ENCODE peak calls at places on chromosomes 7 and 10, in six cellular contexts. P is mammary epithelial cell; D is sigmoid colon; Z is CD8-positive, alpha-beta T cell; W is brain microvascular endothelial cell; O is psoas muscle. U is an unnamed sample. For H3K36me3, the result is how much of the 10 kb centered on the place peaks cover.

GRCh38 chr10:89100680-89101079 is 106.4 kb downstream of the CH25H start:
- DNase-seq in P (no peak), D (no peak), Z (no peak), W (peak), O (no peak), U (no peak)

GRCh38 chr10:17386616-17387075 is 67.7 kb downstream of the ST8SIA6 start:
- DNase-seq in P (no peak), D (no peak), Z (no peak), W (no peak), O (no peak), U (no peak)

GRCh38 chr10:11148131-11148530 is 130.5 kb downstream of the CELF2 start:
- DNase-seq in P (no peak), D (no peak), Z (no peak), W (no peak), O (no peak), U (no peak)

GRCh38 chr10:77844713-77845454 is 81.7 kb downstream of the DLG5 start:
- DNase-seq in P (peak), D (no peak), Z (no peak), W (peak), O (no peak), U (no peak)

GRCh38 chr7:4931932-4932331 is 27.1 kb downstream of the MMD2 start:
- DNase-seq in P (peak), D (peak), Z (no peak), W (no peak), O (no peak), U (no peak)

GRCh38 chr10:484441-484924 is 205.0 kb downstream of the DIP2C start:
- DNase-seq in P (no peak), D (no peak), Z (no peak), W (peak), O (peak), U (no peak)

GRCh38 chr7:88668591-88668990 is 90.9 kb upstream of the ZNF804B start:
- DNase-seq in P (no peak), D (no peak), Z (no peak), W (no peak), O (no peak), U (no peak)

GRCh38 chr7:14287398-14287797 is 297.9 kb upstream of the ETV1 start:
- DNase-seq in P (no peak), D (no peak), Z (no peak), W (no peak), O (no peak), U (no peak)

GRCh38 chr7:105654994-105655900 is 74.0 kb upstream of the EFCAB10 start:
- DNase-seq in P (peak), D (peak), Z (no peak), W (no peak), O (no peak), U (peak)

GRCh38 chr7:46791180-46791579 is 790.7 kb downstream of the TNS3 start:
- DNase-seq in P (no peak), D (no peak), Z (no peak), W (no peak), O (no peak), U (no peak)

GRCh38 chr7:70947181-70947580 is 184.8 kb upstream of the GALNT17 start:
- DNase-seq in P (no peak), D (no peak), Z (no peak), W (no peak), O (no peak), U (no peak)

GRCh38 chr10:8054498-8055407 is at the start of gene GATA3:
- DNase-seq in P (peak), D (no peak), Z (peak), W (no peak), O (peak), U (no peak)

GRCh38 chr10:46547881-46548780 is 8.3 kb downstream of the GPRIN2 start:
- DNase-seq in P (no peak), D (peak), Z (no peak), W (no peak), O (peak), U (peak)

GRCh38 chr7:81211617-81212016 is 292.8 kb upstream of the SEMA3C start:
- DNase-seq in P (no peak), D (no peak), Z (no peak), W (peak), O (no peak), U (no peak)

GRCh38 chr7:45699726-45700390 is 125.7 kb downstream of the ADCY1 start:
- DNase-seq in P (no peak), D (no peak), Z (peak), W (no peak), O (no peak), U (no peak)

GRCh38 chr10:30529373-30529998 is 95.5 kb downstream of the MAP3K8 start:
- DNase-seq in P (no peak), D (peak), Z (peak), W (no peak), O (peak), U (peak)

GRCh38 chr10:43131256-43131655 is 7.0 kb upstream of the CSGALNACT2 start:
- DNase-seq in P (no peak), D (no peak), Z (no peak), W (no peak), O (no peak), U (no peak)

GRCh38 chr7:70696139-70696782 is 435.7 kb upstream of the GALNT17 start:
- DNase-seq in P (peak), D (no peak), Z (no peak), W (peak), O (no peak), U (no peak)

GRCh38 chr7:44757311-44757710 is 8.7 kb downstream of the ZMIZ2 start:
- DNase-seq in P (no peak), D (no peak), Z (no peak), W (no peak), O (peak), U (no peak)

GRCh38 chr10:26950934-26951333 is 90.2 kb upstream of the ABI1 start:
- DNase-seq in P (no peak), D (no peak), Z (no peak), W (no peak), O (no peak), U (no peak)

GRCh38 chr10:124064158-124064603 is 29.2 kb downstream of the CHST15 start:
- DNase-seq in P (no peak), D (no peak), Z (no peak), W (no peak), O (no peak), U (no peak)

GRCh38 chr7:47580175-47580701 is 1.7 kb downstream of the TNS3 start:
- DNase-seq in P (no peak), D (no peak), Z (no peak), W (no peak), O (no peak), U (no peak)

GRCh38 chr10:57472823-57473619 is 794.7 kb downstream of the IPMK start:
- DNase-seq in P (no peak), D (no peak), Z (no peak), W (no peak), O (no peak), U (no peak)

GRCh38 chr10:63553473-63553872 is 32.3 kb downstream of the REEP3 start:
- DNase-seq in P (no peak), D (no peak), Z (no peak), W (peak), O (no peak), U (no peak)

GRCh38 chr7:39349452-39350123 is 216.6 kb upstream of the YAE1 start:
- DNase-seq in P (no peak), D (no peak), Z (no peak), W (no peak), O (no peak), U (no peak)

GRCh38 chr7:39356531-39356930 is 209.7 kb upstream of the YAE1 start:
- DNase-seq in P (no peak), D (no peak), Z (no peak), W (no peak), O (no peak), U (no peak)

GRCh38 chr7:39355664-39356063 is 210.5 kb upstream of the YAE1 start:
- DNase-seq in P (no peak), D (no peak), Z (no peak), W (no peak), O (no peak), U (no peak)

GRCh38 chr7:39357648-39358047 is 208.6 kb upstream of the YAE1 start:
- DNase-seq in P (no peak), D (no peak), Z (no peak), W (no peak), O (no peak), U (no peak)

DNA sequence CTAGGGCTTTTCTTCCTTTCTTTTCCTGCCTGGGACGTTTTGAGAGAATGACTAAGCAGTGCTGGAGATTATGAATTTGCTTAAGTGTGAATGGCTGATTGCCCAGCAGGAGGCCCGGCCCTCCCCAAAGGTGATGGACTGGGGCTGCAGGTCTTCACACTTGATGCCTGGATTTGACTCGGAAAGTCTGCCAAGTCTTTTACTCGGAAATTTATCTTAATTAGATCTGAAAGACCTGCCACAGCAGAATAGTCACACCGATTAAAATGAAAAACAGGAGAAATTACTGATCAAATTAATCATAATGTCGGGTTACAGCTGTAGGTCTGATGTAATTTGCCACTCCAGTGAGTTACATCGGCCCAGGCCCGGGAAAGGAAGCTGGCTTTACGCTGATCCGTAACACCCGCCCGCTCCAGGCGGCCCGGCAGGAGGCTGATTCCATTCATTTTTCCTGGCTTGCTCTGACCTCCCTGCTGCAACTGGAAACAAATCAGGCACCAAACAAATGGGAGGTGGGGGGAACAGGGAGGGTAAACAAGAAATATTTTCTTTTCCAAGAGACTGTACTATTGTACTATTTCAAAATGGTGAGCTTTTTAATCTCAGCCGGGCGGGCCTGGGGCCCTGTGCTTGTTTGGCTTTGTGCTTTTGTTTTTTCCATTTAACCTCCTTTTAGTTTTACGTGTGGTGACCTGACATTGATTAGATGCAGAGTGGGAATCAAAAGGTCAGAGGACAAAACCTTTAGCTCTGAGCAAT is 212.4 kb upstream of the YAE1 start:
- DNase-seq in P (no peak), D (peak), Z (no peak), W (peak), O (no peak), U (peak)
- TF ChIP-seq CTCF in P (no peak), D (no peak), Z (no peak), W (peak), O (no peak), U (no peak)

DNA sequence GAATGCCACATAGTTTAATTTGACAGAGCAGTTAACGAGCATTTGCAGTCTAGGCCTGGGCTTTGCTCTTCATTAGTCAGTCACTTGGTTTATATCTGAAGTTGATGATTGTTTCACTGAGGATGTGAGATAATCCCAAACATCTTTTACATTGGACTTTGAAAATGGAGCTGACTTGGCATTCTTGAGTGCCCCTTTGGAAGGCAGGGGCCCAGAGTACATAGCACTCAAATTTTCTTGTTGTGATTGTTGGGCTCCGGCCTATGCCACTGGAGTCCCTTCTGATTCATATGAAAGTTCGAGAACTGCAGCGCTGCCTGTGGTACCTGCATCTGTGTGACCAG is 21.9 kb downstream of the DNAJB6 start:
- DNase-seq in P (no peak), D (no peak), Z (no peak), W (no peak), O (no peak), U (no peak)
- H3K36me3 ChIP-seq in P (under half), D (under half), Z (under half), W (under half), O (under half), U (under half)

DNA sequence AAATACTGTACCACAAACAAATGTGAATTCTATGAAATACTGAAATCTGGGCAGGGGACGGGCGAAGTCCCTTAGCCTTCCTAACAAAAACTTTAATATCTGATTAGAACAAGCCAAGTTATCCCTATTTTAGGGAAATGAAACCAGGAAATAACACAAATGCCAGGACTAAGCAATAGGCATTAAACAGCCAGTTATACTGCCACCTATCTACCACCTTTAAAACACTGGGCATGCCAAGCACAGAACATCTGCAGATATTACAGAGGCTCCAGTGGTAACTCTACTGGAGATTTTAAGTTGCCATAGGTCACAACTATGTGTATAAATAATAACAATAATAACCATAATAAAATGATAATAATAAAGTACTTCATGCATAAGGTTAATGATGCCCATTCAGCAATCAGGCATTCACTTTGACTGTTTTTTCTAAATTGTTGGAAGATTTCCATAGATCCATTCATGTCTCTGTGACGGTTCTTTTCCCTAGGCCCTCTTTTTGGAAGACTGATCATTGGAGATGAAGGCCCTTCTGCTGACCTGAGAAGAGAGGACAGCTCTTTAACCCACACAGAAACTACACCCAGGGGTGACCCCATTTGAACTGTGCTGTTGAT is 195.7 kb downstream of the CACNA2D1 start:
- DNase-seq in P (peak), D (no peak), Z (no peak), W (no peak), O (no peak), U (no peak)
- TF ChIP-seq CTCF in P (peak), D (no peak), Z (no peak), W (peak), O (peak), U (no peak)

DNA sequence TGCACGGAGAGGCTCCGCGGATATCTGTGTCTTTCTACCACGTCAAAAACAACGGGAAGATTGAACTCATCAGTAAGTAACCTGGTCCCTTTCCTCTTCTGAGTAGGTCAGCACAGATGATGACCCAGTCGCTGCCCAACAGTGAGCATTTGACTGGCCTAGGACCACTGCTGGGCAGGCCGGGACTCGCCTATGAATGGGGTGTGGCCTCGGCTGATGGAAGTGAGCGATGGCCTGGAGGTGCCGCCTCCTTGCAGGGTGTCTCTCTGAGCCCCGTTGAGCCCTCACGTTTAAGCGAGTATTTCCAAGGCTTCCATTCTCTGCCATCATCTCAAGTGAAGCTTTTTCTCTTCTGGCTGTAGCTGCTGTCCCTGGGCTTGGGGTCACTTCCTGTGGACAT is 18.1 kb downstream of the EIF3B start:
- DNase-seq in P (peak), D (no peak), Z (no peak), W (no peak), O (no peak), U (no peak)
- H3K36me3 ChIP-seq in P (half or more), D (half or more), Z (half or more), W (half or more), O (under half), U (half or more)

GRCh38 chr10:60456053-60456452 is 66.4 kb upstream of the ANK3 start:
- DNase-seq in P (no peak), D (no peak), Z (no peak), W (no peak), O (no peak), U (no peak)
- TF ChIP-seq CTCF in P (no peak), D (no peak), Z (no peak), W (peak), O (no peak), U (no peak)

U was measured in left lung.